ENCODE peak calls at places on chromosome 11, in eight cellular contexts. O is WTC11; T is CD4-positive, alpha-beta T cell; A is stomach; K is cardiac muscle cell; E is GM10248; S is esophagus squamous epithelium; L is fibroblast of pulmonary artery. D is an unnamed sample.

GRCh38 chr11:27239305-27239942 is 123.6 kb downstream of the CCDC34 start:
- DNase-seq in O (no peak), T (no peak), A (no peak), K (no peak), E (no peak), S (no peak), L (no peak), D (no peak)

GRCh38 chr11:72111300-72111699 is 1.2 kb downstream of the ANAPC15 start:
- DNase-seq in O (no peak), T (no peak), A (no peak), K (no peak), E (no peak), S (no peak), L (no peak), D (no peak)

GRCh38 chr11:26583550-26583949 is 11.5 kb upstream of the MUC15 start:
- DNase-seq in O (no peak), T (no peak), A (no peak), K (peak), E (no peak), S (no peak), L (peak), D (no peak)

GRCh38 chr11:97743205-97743742 is 1277.5 kb upstream of the CNTN5 start:
- DNase-seq in O (no peak), T (no peak), A (no peak), K (no peak), E (no peak), S (no peak), L (peak), D (no peak)

GRCh38 chr11:60809249-60809648 is 24.1 kb downstream of the MS4A10 start:
- DNase-seq in O (no peak), T (no peak), A (no peak), K (no peak), E (no peak), S (no peak), L (no peak), D (no peak)

GRCh38 chr11:57668467-57668890 is 565 bp downstream of the ZDHHC5 start:
- DNase-seq in O (no peak), T (peak), A (no peak), K (no peak), E (no peak), S (no peak), L (no peak), D (no peak)

GRCh38 chr11:121578216-121579063 is 125.7 kb upstream of the SORL1-AS1 start:
- DNase-seq in O (no peak), T (no peak), A (no peak), K (no peak), E (no peak), S (no peak), L (peak), D (no peak)

GRCh38 chr11:9016916-9017642 is 13.3 kb upstream of the NRIP3 start:
- DNase-seq in O (no peak), T (no peak), A (no peak), K (no peak), E (no peak), S (no peak), L (no peak), D (no peak)

GRCh38 chr11:1072116-1072820 is 2.4 kb upstream of the MUC2 start:
- DNase-seq in O (peak), T (no peak), A (no peak), K (no peak), E (no peak), S (no peak), L (peak), D (peak)

GRCh38 chr11:9741260-9741659 is 77.4 kb downstream of the SWAP70 start:
- DNase-seq in O (no peak), T (no peak), A (no peak), K (no peak), E (no peak), S (no peak), L (no peak), D (no peak)

GRCh38 chr11:121246021-121246768 is 46.4 kb upstream of the SC5D start:
- DNase-seq in O (peak), T (no peak), A (no peak), K (no peak), E (no peak), S (no peak), L (no peak), D (no peak)

GRCh38 chr11:119889728-119890280 is 160.8 kb upstream of the NECTIN1 start:
- DNase-seq in O (no peak), T (no peak), A (no peak), K (no peak), E (no peak), S (no peak), L (no peak), D (no peak)

GRCh38 chr11:8593935-8594909 is at the start of gene STK33:
- DNase-seq in O (peak), T (no peak), A (peak), K (peak), E (peak), S (no peak), L (peak), D (no peak)

GRCh38 chr11:43904737-43905515 is 24.3 kb downstream of the ALKBH3 start:
- DNase-seq in O (no peak), T (no peak), A (no peak), K (no peak), E (no peak), S (no peak), L (peak), D (no peak)

GRCh38 chr11:33258631-33259184 is 1.5 kb downstream of the HIPK3 start:
- DNase-seq in O (no peak), T (no peak), A (no peak), K (no peak), E (no peak), S (no peak), L (peak), D (no peak)

GRCh38 chr11:94563176-94563847 is 3.9 kb upstream of the PIWIL4 start:
- DNase-seq in O (no peak), T (no peak), A (no peak), K (peak), E (no peak), S (no peak), L (peak), D (no peak)

GRCh38 chr11:126407682-126408288 is 52.3 kb downstream of the ST3GAL4 start:
- DNase-seq in O (no peak), T (no peak), A (no peak), K (no peak), E (no peak), S (no peak), L (no peak), D (no peak)

GRCh38 chr11:46663277-46663940 is 37.0 kb downstream of the ARHGAP1 start:
- DNase-seq in O (no peak), T (no peak), A (no peak), K (no peak), E (no peak), S (no peak), L (no peak), D (no peak)

GRCh38 chr11:72349616-72350218 is 84.6 kb downstream of the CLPB start:
- DNase-seq in O (no peak), T (no peak), A (no peak), K (no peak), E (no peak), S (no peak), L (peak), D (no peak)

GRCh38 chr11:45102810-45103621 is 43.4 kb upstream of the PRDM11 start:
- DNase-seq in O (peak), T (peak), A (peak), K (peak), E (peak), S (no peak), L (peak), D (no peak)

GRCh38 chr11:64448599-64449380 is 89.8 kb downstream of the RPS6KA4 start:
- DNase-seq in O (peak), T (peak), A (peak), K (peak), E (peak), S (peak), L (peak), D (peak)
- TF ChIP-seq CTCF in O (peak), T (peak), A (peak), K (peak), E (peak), S (peak), L (peak), D (peak)

GRCh38 chr11:11569936-11570491 is 51.8 kb downstream of the GALNT18 start:
- DNase-seq in O (no peak), T (no peak), A (peak), K (no peak), E (no peak), S (no peak), L (peak), D (no peak)
- TF ChIP-seq CTCF in O (no peak), T (no peak), A (no peak), K (no peak), E (no peak), S (no peak), L (no peak), D (no peak)

GRCh38 chr11:58917159-58917765 is 22.0 kb upstream of the GLYATL1 start:
- DNase-seq in O (no peak), T (no peak), A (no peak), K (no peak), E (no peak), S (no peak), L (no peak), D (no peak)

GRCh38 chr11:58922475-58922874 is 16.8 kb upstream of the GLYATL1 start:
- DNase-seq in O (no peak), T (no peak), A (no peak), K (no peak), E (no peak), S (no peak), L (no peak), D (no peak)

GRCh38 chr11:58919561-58919960 is 19.7 kb upstream of the GLYATL1 start:
- DNase-seq in O (no peak), T (no peak), A (no peak), K (no peak), E (no peak), S (no peak), L (no peak), D (no peak)

GRCh38 chr11:58921778-58922390 is 17.4 kb upstream of the GLYATL1 start:
- DNase-seq in O (no peak), T (no peak), A (no peak), K (no peak), E (no peak), S (no peak), L (no peak), D (no peak)

DNA sequence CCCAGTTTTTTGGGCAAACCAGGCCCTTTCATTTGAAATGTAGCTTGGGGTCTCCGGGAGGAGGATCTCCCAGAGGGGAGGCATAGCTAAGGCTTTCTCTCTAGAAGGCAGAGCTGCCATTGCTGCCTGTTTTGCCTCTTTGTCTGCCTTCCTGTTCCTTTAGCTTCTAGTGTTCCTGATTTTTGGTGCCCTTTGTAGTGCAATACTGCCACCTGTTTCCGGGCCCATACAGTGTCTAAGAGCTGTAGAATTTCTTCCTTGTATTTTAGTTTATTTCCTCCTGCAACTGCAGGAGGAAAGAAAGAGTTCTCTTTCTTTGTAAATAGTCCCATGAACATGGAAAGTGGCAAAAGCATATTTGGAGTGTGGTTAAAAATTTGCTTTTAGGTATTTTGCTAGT is 19.3 kb upstream of the GLYATL1 start:
- DNase-seq in O (no peak), T (no peak), A (no peak), K (no peak), E (no peak), S (no peak), L (no peak), D (no peak)
- TF ChIP-seq CTCF in O (no peak), T (no peak), A (no peak), K (no peak), E (no peak), S (no peak), L (no peak), D (no peak)

DNA sequence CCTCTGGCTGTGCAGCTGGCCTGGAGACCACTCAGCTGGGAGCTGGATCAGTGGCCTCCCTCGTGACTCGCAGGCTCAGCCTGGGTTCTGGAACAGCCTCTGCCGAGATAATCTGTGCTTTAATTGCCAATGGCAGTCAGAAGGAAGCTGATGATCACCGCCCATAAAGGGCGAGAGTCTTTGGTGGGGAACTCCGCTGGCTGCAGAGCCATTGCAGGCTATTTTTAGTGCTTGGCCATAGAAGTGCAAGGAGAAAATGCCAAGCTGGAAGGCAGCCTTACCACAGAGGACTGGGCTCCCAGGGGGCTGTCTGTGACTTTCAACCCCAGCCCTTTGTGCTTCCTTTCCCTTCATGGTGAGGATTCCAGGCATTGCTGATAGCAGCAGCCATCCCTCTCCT is 62.2 kb upstream of the TENM4 start:
- DNase-seq in O (no peak), T (no peak), A (no peak), K (peak), E (no peak), S (no peak), L (no peak), D (no peak)
- TF ChIP-seq CTCF in O (no peak), T (no peak), A (no peak), K (no peak), E (no peak), S (no peak), L (no peak), D (no peak)

GRCh38 chr11:91433284-91434010 is 791.2 kb upstream of the FAT3 start:
- DNase-seq in O (no peak), T (no peak), A (no peak), K (no peak), E (no peak), S (no peak), L (no peak), D (no peak)

DNA sequence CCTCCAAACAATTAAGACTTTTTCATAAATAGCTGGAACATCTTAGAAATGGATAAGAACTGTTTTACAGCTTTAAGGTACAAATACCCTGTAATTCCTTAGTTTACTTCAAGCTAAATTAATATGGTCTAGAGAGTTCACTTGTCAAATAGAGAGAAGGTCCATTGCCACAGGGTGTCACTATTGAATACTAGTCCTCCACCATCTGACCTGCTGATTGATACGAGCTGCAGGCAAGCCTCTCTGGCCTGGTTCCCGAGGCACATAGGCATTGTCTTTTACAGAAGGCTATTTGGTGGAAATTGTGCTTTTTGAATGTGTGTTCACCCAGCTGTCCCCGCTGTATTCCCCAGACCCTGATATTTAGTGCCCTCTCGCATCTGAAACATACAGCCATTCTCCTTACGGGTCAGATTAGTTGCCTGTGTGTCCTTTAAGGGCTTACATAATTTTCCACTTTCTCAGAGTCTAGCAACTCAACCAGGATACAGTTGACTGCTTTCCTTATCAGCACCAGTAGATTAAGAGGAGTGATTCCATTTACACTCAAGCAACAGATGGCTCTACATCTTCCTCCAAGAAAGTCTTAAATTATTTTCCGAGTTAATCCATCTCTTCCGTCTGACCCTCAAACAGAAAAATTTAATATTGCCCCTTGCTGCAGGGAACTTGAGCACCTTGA is 788.8 kb upstream of the FAT3 start:
- DNase-seq in O (no peak), T (no peak), A (peak), K (no peak), E (no peak), S (no peak), L (no peak), D (no peak)
- TF ChIP-seq CTCF in O (no peak), T (no peak), A (no peak), K (no peak), E (no peak), S (no peak), L (no peak), D (no peak)

GRCh38 chr11:17890333-17890732 is 122.5 kb downstream of the SERGEF start:
- DNase-seq in O (no peak), T (no peak), A (no peak), K (no peak), E (no peak), S (no peak), L (peak), D (no peak)
- TF ChIP-seq CTCF in O (no peak), T (no peak), A (no peak), K (peak), E (no peak), S (no peak), L (peak), D (no peak)

DNA sequence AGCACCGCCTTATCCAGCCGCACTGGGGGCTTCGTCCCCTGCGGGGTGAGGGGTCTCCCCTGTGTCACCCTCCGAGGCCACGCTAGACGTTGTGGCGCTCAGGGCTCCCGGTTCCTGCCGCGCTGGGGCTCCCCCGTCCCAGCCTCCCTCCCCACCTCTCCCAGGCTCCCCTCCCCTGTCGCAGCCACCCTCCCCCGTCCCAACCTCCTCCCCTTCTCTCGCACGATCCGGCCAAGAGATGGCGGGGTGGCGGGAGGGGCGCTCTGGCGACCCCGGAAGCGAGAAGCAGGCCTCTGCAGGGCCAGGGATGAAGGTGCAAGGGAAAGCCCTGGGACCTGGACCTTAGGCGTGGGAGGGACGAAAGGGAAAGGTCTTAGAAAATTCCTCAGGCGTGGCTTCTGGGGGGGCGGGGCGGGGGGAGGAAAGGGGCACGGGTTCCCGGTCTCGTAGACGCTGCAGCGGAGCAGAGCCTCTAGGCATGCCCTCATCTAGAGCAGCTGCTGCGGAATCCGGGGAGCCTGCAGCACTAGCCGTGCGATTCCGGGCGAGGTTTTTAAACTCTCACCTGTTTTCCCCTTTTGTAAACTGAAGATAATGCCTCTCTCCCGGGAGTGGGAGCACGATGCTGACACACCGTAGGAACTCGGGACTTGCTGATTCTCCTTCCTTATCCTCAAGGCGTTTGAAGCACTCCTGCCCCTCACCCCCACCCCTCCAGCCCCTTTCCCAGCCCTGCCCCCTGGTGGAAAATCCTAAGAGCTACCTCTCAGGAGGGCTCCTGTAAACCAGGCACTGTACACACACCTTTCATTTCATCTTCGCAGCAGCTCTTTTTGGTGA is 14.4 kb downstream of the KCNJ5 start:
- DNase-seq in O (peak), T (peak), A (peak), K (peak), E (peak), S (no peak), L (peak), D (no peak)
- TF ChIP-seq CTCF in O (peak), T (peak), A (peak), K (peak), E (peak), S (no peak), L (peak), D (no peak)

GRCh38 chr11:92765965-92766371 is 203.5 kb upstream of the MTNR1B start:
- DNase-seq in O (peak), T (no peak), A (no peak), K (no peak), E (no peak), S (no peak), L (peak), D (no peak)
- TF ChIP-seq CTCF in O (no peak), T (no peak), A (no peak), K (no peak), E (no peak), S (no peak), L (no peak), D (no peak)

GRCh38 chr11:20132667-20133039 is 27.6 kb downstream of the DBX1 start:
- DNase-seq in O (no peak), T (no peak), A (no peak), K (no peak), E (no peak), S (no peak), L (no peak), D (no peak)
- TF ChIP-seq CTCF in O (peak), T (peak), A (no peak), K (no peak), E (no peak), S (no peak), L (no peak), D (no peak)